ENCODE peak calls at places on chromosomes 11 and 22, in nine cellular contexts. One of them, this sample, is unnamed.
A peak's percentile ranks its signal among the peaks of the same experiment; 100 is the strongest.

GRCh38 chr11:33040127-33040861 is 922 bp downstream of the TCP11L1 start:
- DNase-seq in colonic mucosa: no peak
- DNase-seq in HT1080: no peak
- DNase-seq in type B pancreatic cell: no peak
- DNase-seq in stimulated activated CD4-positive, alpha-beta T cell treated with anti-CD3 and anti-CD28 coated beads, Interleukin-4, amount 100 ng/mL, for 4 hours: peak; percentile 23
- DNase-seq in activated CD8-positive, alpha-beta T cell treated with anti-CD3 and anti-CD28 coated beads, Interleukin-2, amount 10 ng/mL, durations not matched to agents 7 days and 5 days: peak; percentile 54
- DNase-seq in iris pigment epithelial cell: peak; percentile 40
- DNase-seq in activated T-cell treated with anti-CD3 and anti-CD28 coated beads for 4 hours: peak; percentile 5
- DNase-seq in CD4-positive, alpha-beta memory T cell: peak; percentile 50
- DNase-seq in this sample: no peak

GRCh38 chr11:608751-609354 is 6.9 kb downstream of the IRF7 start:
- DNase-seq in type B pancreatic cell: peak; percentile 67
- DNase-seq in iris pigment epithelial cell: no peak
- DNase-seq in HT1080: no peak
- DNase-seq in CD4-positive, alpha-beta memory T cell: no peak
- DNase-seq in colonic mucosa: no peak
- DNase-seq in activated CD8-positive, alpha-beta T cell treated with anti-CD3 and anti-CD28 coated beads, Interleukin-2, amount 10 ng/mL, durations not matched to agents 7 days and 5 days: no peak
- DNase-seq in activated T-cell treated with anti-CD3 and anti-CD28 coated beads for 4 hours: no peak
- DNase-seq in stimulated activated CD4-positive, alpha-beta T cell treated with anti-CD3 and anti-CD28 coated beads, Interleukin-4, amount 100 ng/mL, for 4 hours: no peak
- DNase-seq in this sample: no peak

GRCh38 chr11:73988227-73988626 is 5.6 kb upstream of the UCP2 start:
- DNase-seq in colonic mucosa: no peak
- DNase-seq in CD4-positive, alpha-beta memory T cell: no peak
- DNase-seq in iris pigment epithelial cell: no peak
- DNase-seq in stimulated activated CD4-positive, alpha-beta T cell treated with anti-CD3 and anti-CD28 coated beads, Interleukin-4, amount 100 ng/mL, for 4 hours: no peak
- DNase-seq in activated T-cell treated with anti-CD3 and anti-CD28 coated beads for 4 hours: no peak
- DNase-seq in HT1080: no peak
- DNase-seq in type B pancreatic cell: no peak
- DNase-seq in activated CD8-positive, alpha-beta T cell treated with anti-CD3 and anti-CD28 coated beads, Interleukin-2, amount 10 ng/mL, durations not matched to agents 7 days and 5 days: no peak
- DNase-seq in this sample: no peak

GRCh38 chr11:80122211-80122610 is 681.4 kb upstream of the TENM4 start:
- DNase-seq in activated T-cell treated with anti-CD3 and anti-CD28 coated beads for 4 hours: no peak
- DNase-seq in colonic mucosa: no peak
- DNase-seq in type B pancreatic cell: no peak
- DNase-seq in HT1080: no peak
- DNase-seq in iris pigment epithelial cell: no peak
- DNase-seq in stimulated activated CD4-positive, alpha-beta T cell treated with anti-CD3 and anti-CD28 coated beads, Interleukin-4, amount 100 ng/mL, for 4 hours: no peak
- DNase-seq in CD4-positive, alpha-beta memory T cell: no peak
- DNase-seq in activated CD8-positive, alpha-beta T cell treated with anti-CD3 and anti-CD28 coated beads, Interleukin-2, amount 10 ng/mL, durations not matched to agents 7 days and 5 days: no peak
- DNase-seq in this sample: no peak

GRCh38 chr22:36136988-36137387 is 23.6 kb downstream of the APOL3 start:
- DNase-seq in type B pancreatic cell: no peak
- DNase-seq in CD4-positive, alpha-beta memory T cell: no peak
- DNase-seq in iris pigment epithelial cell: peak; percentile 15
- DNase-seq in colonic mucosa: no peak
- DNase-seq in HT1080: no peak
- DNase-seq in stimulated activated CD4-positive, alpha-beta T cell treated with anti-CD3 and anti-CD28 coated beads, Interleukin-4, amount 100 ng/mL, for 4 hours: no peak
- DNase-seq in activated T-cell treated with anti-CD3 and anti-CD28 coated beads for 4 hours: no peak
- DNase-seq in activated CD8-positive, alpha-beta T cell treated with anti-CD3 and anti-CD28 coated beads, Interleukin-2, amount 10 ng/mL, durations not matched to agents 7 days and 5 days: no peak
- DNase-seq in this sample: no peak

GRCh38 chr11:115869780-115870431 is 365.7 kb upstream of the CADM1 start:
- DNase-seq in activated CD8-positive, alpha-beta T cell treated with anti-CD3 and anti-CD28 coated beads, Interleukin-2, amount 10 ng/mL, durations not matched to agents 7 days and 5 days: no peak
- DNase-seq in HT1080: peak; percentile 66
- DNase-seq in stimulated activated CD4-positive, alpha-beta T cell treated with anti-CD3 and anti-CD28 coated beads, Interleukin-4, amount 100 ng/mL, for 4 hours: no peak
- DNase-seq in activated T-cell treated with anti-CD3 and anti-CD28 coated beads for 4 hours: no peak
- DNase-seq in colonic mucosa: no peak
- DNase-seq in CD4-positive, alpha-beta memory T cell: no peak
- DNase-seq in type B pancreatic cell: no peak
- DNase-seq in iris pigment epithelial cell: peak; percentile 3
- DNase-seq in this sample: no peak

GRCh38 chr11:13291794-13292193 is 14.2 kb downstream of the BMAL1 start:
- DNase-seq in iris pigment epithelial cell: no peak
- DNase-seq in colonic mucosa: no peak
- DNase-seq in activated T-cell treated with anti-CD3 and anti-CD28 coated beads for 4 hours: no peak
- DNase-seq in CD4-positive, alpha-beta memory T cell: no peak
- DNase-seq in stimulated activated CD4-positive, alpha-beta T cell treated with anti-CD3 and anti-CD28 coated beads, Interleukin-4, amount 100 ng/mL, for 4 hours: no peak
- DNase-seq in activated CD8-positive, alpha-beta T cell treated with anti-CD3 and anti-CD28 coated beads, Interleukin-2, amount 10 ng/mL, durations not matched to agents 7 days and 5 days: no peak
- DNase-seq in HT1080: no peak
- DNase-seq in type B pancreatic cell: no peak
- DNase-seq in this sample: no peak

GRCh38 chr22:42994917-42995562 is 19.9 kb downstream of the PACSIN2 start:
- DNase-seq in stimulated activated CD4-positive, alpha-beta T cell treated with anti-CD3 and anti-CD28 coated beads, Interleukin-4, amount 100 ng/mL, for 4 hours: no peak
- DNase-seq in activated T-cell treated with anti-CD3 and anti-CD28 coated beads for 4 hours: no peak
- DNase-seq in colonic mucosa: peak; percentile 76
- DNase-seq in HT1080: peak; percentile 93
- DNase-seq in type B pancreatic cell: no peak
- DNase-seq in iris pigment epithelial cell: peak; percentile 94
- DNase-seq in CD4-positive, alpha-beta memory T cell: no peak
- DNase-seq in activated CD8-positive, alpha-beta T cell treated with anti-CD3 and anti-CD28 coated beads, Interleukin-2, amount 10 ng/mL, durations not matched to agents 7 days and 5 days: no peak
- DNase-seq in this sample: no peak

GRCh38 chr11:69658606-69659450 is 16.3 kb downstream of the LTO1 start:
- DNase-seq in activated T-cell treated with anti-CD3 and anti-CD28 coated beads for 4 hours: no peak
- DNase-seq in HT1080: no peak
- DNase-seq in iris pigment epithelial cell: no peak
- DNase-seq in activated CD8-positive, alpha-beta T cell treated with anti-CD3 and anti-CD28 coated beads, Interleukin-2, amount 10 ng/mL, durations not matched to agents 7 days and 5 days: no peak
- DNase-seq in type B pancreatic cell: no peak
- DNase-seq in CD4-positive, alpha-beta memory T cell: no peak
- DNase-seq in colonic mucosa: no peak
- DNase-seq in stimulated activated CD4-positive, alpha-beta T cell treated with anti-CD3 and anti-CD28 coated beads, Interleukin-4, amount 100 ng/mL, for 4 hours: no peak
- DNase-seq in this sample: no peak

GRCh38 chr11:13271060-13271693 is 6.4 kb upstream of the BMAL1 start:
- DNase-seq in iris pigment epithelial cell: no peak
- DNase-seq in colonic mucosa: peak; percentile 71
- DNase-seq in stimulated activated CD4-positive, alpha-beta T cell treated with anti-CD3 and anti-CD28 coated beads, Interleukin-4, amount 100 ng/mL, for 4 hours: no peak
- DNase-seq in HT1080: no peak
- DNase-seq in activated CD8-positive, alpha-beta T cell treated with anti-CD3 and anti-CD28 coated beads, Interleukin-2, amount 10 ng/mL, durations not matched to agents 7 days and 5 days: peak; percentile 1
- DNase-seq in CD4-positive, alpha-beta memory T cell: no peak
- DNase-seq in activated T-cell treated with anti-CD3 and anti-CD28 coated beads for 4 hours: no peak
- DNase-seq in type B pancreatic cell: no peak
- DNase-seq in this sample: no peak

GRCh38 chr11:112163875-112164521 is at the start of gene IL18:
- DNase-seq in stimulated activated CD4-positive, alpha-beta T cell treated with anti-CD3 and anti-CD28 coated beads, Interleukin-4, amount 100 ng/mL, for 4 hours: no peak
- DNase-seq in iris pigment epithelial cell: peak; percentile 38
- DNase-seq in type B pancreatic cell: no peak
- DNase-seq in HT1080: no peak
- DNase-seq in CD4-positive, alpha-beta memory T cell: no peak
- DNase-seq in activated T-cell treated with anti-CD3 and anti-CD28 coated beads for 4 hours: no peak
- DNase-seq in activated CD8-positive, alpha-beta T cell treated with anti-CD3 and anti-CD28 coated beads, Interleukin-2, amount 10 ng/mL, durations not matched to agents 7 days and 5 days: no peak
- DNase-seq in colonic mucosa: peak; percentile 89
- DNase-seq in this sample: no peak

GRCh38 chr11:65216830-65217229 is 35.1 kb downstream of the CAPN1 start:
- DNase-seq in colonic mucosa: no peak
- DNase-seq in iris pigment epithelial cell: no peak
- DNase-seq in type B pancreatic cell: peak; percentile 53
- DNase-seq in stimulated activated CD4-positive, alpha-beta T cell treated with anti-CD3 and anti-CD28 coated beads, Interleukin-4, amount 100 ng/mL, for 4 hours: no peak
- DNase-seq in HT1080: no peak
- DNase-seq in CD4-positive, alpha-beta memory T cell: no peak
- DNase-seq in activated CD8-positive, alpha-beta T cell treated with anti-CD3 and anti-CD28 coated beads, Interleukin-2, amount 10 ng/mL, durations not matched to agents 7 days and 5 days: peak; percentile 17
- DNase-seq in activated T-cell treated with anti-CD3 and anti-CD28 coated beads for 4 hours: no peak
- DNase-seq in this sample: no peak

GRCh38 chr11:119702261-119702591 is 26.8 kb downstream of the NECTIN1 start:
- DNase-seq in HT1080: peak; percentile 19
- DNase-seq in CD4-positive, alpha-beta memory T cell: no peak
- DNase-seq in iris pigment epithelial cell: peak; percentile 45
- DNase-seq in activated CD8-positive, alpha-beta T cell treated with anti-CD3 and anti-CD28 coated beads, Interleukin-2, amount 10 ng/mL, durations not matched to agents 7 days and 5 days: no peak
- DNase-seq in activated T-cell treated with anti-CD3 and anti-CD28 coated beads for 4 hours: no peak
- DNase-seq in stimulated activated CD4-positive, alpha-beta T cell treated with anti-CD3 and anti-CD28 coated beads, Interleukin-4, amount 100 ng/mL, for 4 hours: no peak
- DNase-seq in type B pancreatic cell: no peak
- DNase-seq in colonic mucosa: no peak
- DNase-seq in this sample: no peak

GRCh38 chr11:111469200-111469599 is 43.0 kb downstream of the BTG4 start:
- DNase-seq in stimulated activated CD4-positive, alpha-beta T cell treated with anti-CD3 and anti-CD28 coated beads, Interleukin-4, amount 100 ng/mL, for 4 hours: no peak
- DNase-seq in CD4-positive, alpha-beta memory T cell: no peak
- DNase-seq in iris pigment epithelial cell: peak; percentile 48
- DNase-seq in colonic mucosa: no peak
- DNase-seq in HT1080: no peak
- DNase-seq in activated T-cell treated with anti-CD3 and anti-CD28 coated beads for 4 hours: no peak
- DNase-seq in activated CD8-positive, alpha-beta T cell treated with anti-CD3 and anti-CD28 coated beads, Interleukin-2, amount 10 ng/mL, durations not matched to agents 7 days and 5 days: no peak
- DNase-seq in type B pancreatic cell: no peak
- DNase-seq in this sample: peak; percentile 88

GRCh38 chr11:1875093-1875785 is 16.5 kb downstream of the PRR33 start:
- DNase-seq in iris pigment epithelial cell: peak; percentile 21
- DNase-seq in stimulated activated CD4-positive, alpha-beta T cell treated with anti-CD3 and anti-CD28 coated beads, Interleukin-4, amount 100 ng/mL, for 4 hours: no peak
- DNase-seq in CD4-positive, alpha-beta memory T cell: no peak
- DNase-seq in HT1080: peak; percentile 10
- DNase-seq in activated T-cell treated with anti-CD3 and anti-CD28 coated beads for 4 hours: no peak
- DNase-seq in activated CD8-positive, alpha-beta T cell treated with anti-CD3 and anti-CD28 coated beads, Interleukin-2, amount 10 ng/mL, durations not matched to agents 7 days and 5 days: no peak
- DNase-seq in colonic mucosa: no peak
- DNase-seq in type B pancreatic cell: no peak
- DNase-seq in this sample: no peak

GRCh38 chr11:67060111-67060522 is 3.5 kb downstream of the RHOD start:
- DNase-seq in HT1080: peak; percentile 55
- DNase-seq in stimulated activated CD4-positive, alpha-beta T cell treated with anti-CD3 and anti-CD28 coated beads, Interleukin-4, amount 100 ng/mL, for 4 hours: no peak
- DNase-seq in type B pancreatic cell: no peak
- DNase-seq in colonic mucosa: no peak
- DNase-seq in activated CD8-positive, alpha-beta T cell treated with anti-CD3 and anti-CD28 coated beads, Interleukin-2, amount 10 ng/mL, durations not matched to agents 7 days and 5 days: no peak
- DNase-seq in iris pigment epithelial cell: peak; percentile 70
- DNase-seq in activated T-cell treated with anti-CD3 and anti-CD28 coated beads for 4 hours: no peak
- DNase-seq in CD4-positive, alpha-beta memory T cell: no peak
- DNase-seq in this sample: no peak

GRCh38 chr22:48926663-48927062 is 901.0 kb downstream of the BRD1 start:
- DNase-seq in activated CD8-positive, alpha-beta T cell treated with anti-CD3 and anti-CD28 coated beads, Interleukin-2, amount 10 ng/mL, durations not matched to agents 7 days and 5 days: peak; percentile 9
- DNase-seq in HT1080: no peak
- DNase-seq in iris pigment epithelial cell: no peak
- DNase-seq in type B pancreatic cell: peak; percentile 37
- DNase-seq in colonic mucosa: no peak
- DNase-seq in activated T-cell treated with anti-CD3 and anti-CD28 coated beads for 4 hours: no peak
- DNase-seq in CD4-positive, alpha-beta memory T cell: no peak
- DNase-seq in stimulated activated CD4-positive, alpha-beta T cell treated with anti-CD3 and anti-CD28 coated beads, Interleukin-4, amount 100 ng/mL, for 4 hours: no peak
- DNase-seq in this sample: peak; percentile 47

GRCh38 chr22:38699143-38699542 is 1.6 kb downstream of the JOSD1 start:
- DNase-seq in colonic mucosa: no peak
- DNase-seq in CD4-positive, alpha-beta memory T cell: no peak
- DNase-seq in type B pancreatic cell: no peak
- DNase-seq in activated T-cell treated with anti-CD3 and anti-CD28 coated beads for 4 hours: no peak
- DNase-seq in stimulated activated CD4-positive, alpha-beta T cell treated with anti-CD3 and anti-CD28 coated beads, Interleukin-4, amount 100 ng/mL, for 4 hours: no peak
- DNase-seq in iris pigment epithelial cell: no peak
- DNase-seq in activated CD8-positive, alpha-beta T cell treated with anti-CD3 and anti-CD28 coated beads, Interleukin-2, amount 10 ng/mL, durations not matched to agents 7 days and 5 days: no peak
- DNase-seq in HT1080: no peak
- DNase-seq in this sample: no peak

GRCh38 chr22:22752556-22753477 is 108.4 kb downstream of the GGTLC2 start:
- DNase-seq in HT1080: peak; percentile 24
- DNase-seq in CD4-positive, alpha-beta memory T cell: peak; percentile 55
- DNase-seq in activated T-cell treated with anti-CD3 and anti-CD28 coated beads for 4 hours: no peak
- DNase-seq in stimulated activated CD4-positive, alpha-beta T cell treated with anti-CD3 and anti-CD28 coated beads, Interleukin-4, amount 100 ng/mL, for 4 hours: peak; percentile 5
- DNase-seq in activated CD8-positive, alpha-beta T cell treated with anti-CD3 and anti-CD28 coated beads, Interleukin-2, amount 10 ng/mL, durations not matched to agents 7 days and 5 days: no peak
- DNase-seq in type B pancreatic cell: no peak
- DNase-seq in iris pigment epithelial cell: peak; percentile 77
- DNase-seq in colonic mucosa: no peak
- DNase-seq in this sample: no peak

GRCh38 chr11:68010058-68011041 is at the start of gene ALDH3B1:
- DNase-seq in type B pancreatic cell: no peak
- DNase-seq in HT1080: peak; percentile 94
- DNase-seq in activated CD8-positive, alpha-beta T cell treated with anti-CD3 and anti-CD28 coated beads, Interleukin-2, amount 10 ng/mL, durations not matched to agents 7 days and 5 days: no peak
- DNase-seq in CD4-positive, alpha-beta memory T cell: no peak
- DNase-seq in activated T-cell treated with anti-CD3 and anti-CD28 coated beads for 4 hours: no peak
- DNase-seq in iris pigment epithelial cell: peak; percentile 80
- DNase-seq in stimulated activated CD4-positive, alpha-beta T cell treated with anti-CD3 and anti-CD28 coated beads, Interleukin-4, amount 100 ng/mL, for 4 hours: no peak
- DNase-seq in colonic mucosa: peak; percentile 94
- DNase-seq in this sample: peak; percentile 97

GRCh38 chr11:84812351-84813083 is 814.6 kb downstream of the DLG2 start:
- DNase-seq in stimulated activated CD4-positive, alpha-beta T cell treated with anti-CD3 and anti-CD28 coated beads, Interleukin-4, amount 100 ng/mL, for 4 hours: no peak
- DNase-seq in type B pancreatic cell: no peak
- DNase-seq in activated CD8-positive, alpha-beta T cell treated with anti-CD3 and anti-CD28 coated beads, Interleukin-2, amount 10 ng/mL, durations not matched to agents 7 days and 5 days: no peak
- DNase-seq in colonic mucosa: no peak
- DNase-seq in HT1080: no peak
- DNase-seq in iris pigment epithelial cell: peak; percentile 19
- DNase-seq in activated T-cell treated with anti-CD3 and anti-CD28 coated beads for 4 hours: no peak
- DNase-seq in CD4-positive, alpha-beta memory T cell: no peak
- DNase-seq in this sample: no peak

GRCh38 chr11:26297179-26297970 is 34.6 kb upstream of the ANO3 start:
- DNase-seq in colonic mucosa: no peak
- DNase-seq in stimulated activated CD4-positive, alpha-beta T cell treated with anti-CD3 and anti-CD28 coated beads, Interleukin-4, amount 100 ng/mL, for 4 hours: no peak
- DNase-seq in activated T-cell treated with anti-CD3 and anti-CD28 coated beads for 4 hours: no peak
- DNase-seq in activated CD8-positive, alpha-beta T cell treated with anti-CD3 and anti-CD28 coated beads, Interleukin-2, amount 10 ng/mL, durations not matched to agents 7 days and 5 days: no peak
- DNase-seq in iris pigment epithelial cell: peak; percentile 85
- DNase-seq in CD4-positive, alpha-beta memory T cell: no peak
- DNase-seq in type B pancreatic cell: no peak
- DNase-seq in HT1080: peak; percentile 47
- DNase-seq in this sample: no peak

GRCh38 chr11:15770798-15771414 is 585.4 kb downstream of the SOX6 start:
- DNase-seq in activated CD8-positive, alpha-beta T cell treated with anti-CD3 and anti-CD28 coated beads, Interleukin-2, amount 10 ng/mL, durations not matched to agents 7 days and 5 days: peak; percentile 30
- DNase-seq in type B pancreatic cell: no peak
- DNase-seq in colonic mucosa: peak; percentile 62
- DNase-seq in HT1080: peak; percentile 57
- DNase-seq in stimulated activated CD4-positive, alpha-beta T cell treated with anti-CD3 and anti-CD28 coated beads, Interleukin-4, amount 100 ng/mL, for 4 hours: no peak
- DNase-seq in activated T-cell treated with anti-CD3 and anti-CD28 coated beads for 4 hours: no peak
- DNase-seq in CD4-positive, alpha-beta memory T cell: no peak
- DNase-seq in iris pigment epithelial cell: peak; percentile 7
- DNase-seq in this sample: no peak

This sample was measured in esophagus muscularis mucosa.